ENCODE peak calls at places on chromosome 19, in ten cellular contexts. M, K, V, P, R, T, X, J, L and F are unnamed samples.

GRCh38 chr19:23222998-23223652 is 27.1 kb downstream of the ZNF724 start:
- DNase-seq in M (no peak), K (no peak), V (no peak), P (no peak), R (no peak), T (no peak), X (no peak), J (no peak), L (no peak), F (no peak)

GRCh38 chr19:38290631-38291147 is 13.4 kb upstream of the C19orf33 start:
- DNase-seq in M (no peak), K (peak), V (no peak), P (no peak), R (no peak), T (no peak), X (no peak), J (peak), L (no peak), F (peak)

GRCh38 chr19:40596608-40597328 is 4.4 kb upstream of the LTBP4 start:
- DNase-seq in M (no peak), K (peak), V (peak), P (no peak), R (no peak), T (peak), X (peak), J (peak), L (peak), F (no peak)

GRCh38 chr19:40104754-40105153 is 14.0 kb upstream of the ZNF780A start:
- DNase-seq in M (no peak), K (no peak), V (no peak), P (no peak), R (no peak), T (no peak), X (no peak), J (no peak), L (no peak), F (no peak)

GRCh38 chr19:43731346-43731745 is 15.5 kb downstream of the IRGC start:
- DNase-seq in M (no peak), K (no peak), V (no peak), P (no peak), R (no peak), T (no peak), X (no peak), J (no peak), L (no peak), F (no peak)

GRCh38 chr19:55016017-55016416 is 22.0 kb downstream of the GP6 start:
- DNase-seq in M (no peak), K (no peak), V (no peak), P (no peak), R (no peak), T (no peak), X (no peak), J (no peak), L (no peak), F (no peak)

GRCh38 chr19:38537071-38537847 is 80.5 kb downstream of the MAP4K1 start:
- DNase-seq in M (no peak), K (no peak), V (no peak), P (no peak), R (no peak), T (no peak), X (no peak), J (no peak), L (no peak), F (no peak)

GRCh38 chr19:10006335-10006708 is 4.0 kb downstream of the COL5A3 start:
- DNase-seq in M (no peak), K (peak), V (peak), P (no peak), R (peak), T (no peak), X (peak), J (no peak), L (peak), F (no peak)

GRCh38 chr19:54464624-54465266 is 1.2 kb upstream of the LENG9 start:
- DNase-seq in M (peak), K (peak), V (peak), P (peak), R (peak), T (peak), X (peak), J (peak), L (peak), F (no peak)

GRCh38 chr19:18452386-18452785 is 14.5 kb upstream of the ISYNA1 start:
- DNase-seq in M (no peak), K (no peak), V (no peak), P (no peak), R (no peak), T (no peak), X (no peak), J (no peak), L (no peak), F (no peak)

GRCh38 chr19:4007836-4008539 is 452 bp downstream of the PIAS4 start:
- DNase-seq in M (no peak), K (peak), V (peak), P (peak), R (peak), T (peak), X (no peak), J (peak), L (no peak), F (no peak)
- H3K27ac ChIP-seq in M (peak), K (peak), V (peak), P (no peak), R (peak), T (peak), X (peak), J (peak), L (peak), F (no peak)

GRCh38 chr19:14650161-14650560 is 24.5 kb downstream of the ADGRE3 start:
- DNase-seq in M (no peak), K (no peak), V (no peak), P (no peak), R (no peak), T (no peak), X (no peak), J (no peak), L (no peak), F (no peak)
- H3K27ac ChIP-seq in M (no peak), K (no peak), V (no peak), P (no peak), R (no peak), T (no peak), X (no peak), J (no peak), L (no peak), F (no peak)

DNA sequence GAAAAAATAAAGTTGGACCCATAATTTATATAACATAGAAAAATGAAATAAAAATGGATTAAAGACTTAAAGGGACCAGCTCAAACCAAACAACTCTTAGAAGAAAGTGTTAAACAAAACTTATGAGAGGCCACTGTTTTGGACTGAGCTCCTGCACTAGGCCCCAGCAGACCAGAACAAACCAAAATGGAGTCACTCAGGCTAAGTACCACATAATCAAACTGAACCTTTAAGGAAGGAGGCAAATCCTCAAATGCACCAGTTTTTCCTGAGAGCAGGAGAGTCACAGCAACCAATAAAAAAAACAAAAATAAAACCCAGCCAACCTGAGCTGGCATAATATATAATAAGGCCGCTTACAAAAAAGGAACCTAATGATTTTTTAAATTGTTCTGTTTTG is 10.3 kb upstream of the OR10H1 start:
- DNase-seq in M (no peak), K (no peak), V (no peak), P (no peak), R (no peak), T (no peak), X (no peak), J (no peak), L (no peak), F (no peak)
- H3K27ac ChIP-seq in M (no peak), K (no peak), V (no peak), P (no peak), R (no peak), T (no peak), X (no peak), J (no peak), L (no peak), F (no peak)

DNA sequence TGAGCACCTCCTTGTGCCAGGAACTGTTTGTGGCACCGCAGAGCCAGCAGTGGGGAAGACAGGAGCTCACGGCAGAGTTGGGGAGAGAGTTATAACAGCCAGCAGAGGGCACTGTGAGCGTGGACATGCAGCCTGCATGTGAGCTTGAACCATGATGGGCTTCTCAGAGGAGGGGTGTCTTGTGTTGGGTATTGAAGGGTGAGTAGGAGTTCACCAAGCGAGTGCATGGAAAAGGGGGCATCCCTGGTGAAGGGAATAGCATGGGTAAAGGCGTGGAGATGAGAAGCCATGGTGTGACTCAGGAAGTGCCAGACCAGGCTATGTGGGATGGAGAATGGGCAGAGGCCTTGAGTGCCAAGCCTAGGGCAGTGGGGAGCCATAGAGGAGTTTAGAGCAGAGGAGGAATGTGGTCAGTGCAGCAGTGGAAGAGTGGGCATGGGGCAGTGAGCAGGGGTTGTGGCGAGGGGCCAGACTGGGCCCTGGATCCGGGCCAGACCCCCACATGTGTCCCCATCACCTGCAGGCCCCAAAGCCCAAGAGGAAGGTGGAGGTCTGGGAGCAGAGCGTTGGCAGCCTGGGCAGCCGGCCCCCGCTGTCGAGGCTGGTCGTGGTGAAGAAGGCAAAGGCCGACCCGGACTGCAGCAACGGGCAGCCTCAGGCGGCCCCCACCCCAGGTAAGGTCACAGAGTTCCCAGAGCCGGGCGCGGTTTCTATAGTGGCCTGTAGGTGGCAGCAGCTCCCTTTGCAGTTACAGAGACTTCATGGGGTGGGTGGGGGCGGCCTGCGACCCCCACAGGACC is 11.8 kb upstream of the SHD start:
- DNase-seq in M (no peak), K (peak), V (peak), P (peak), R (peak), T (peak), X (peak), J (peak), L (peak), F (no peak)
- H3K27ac ChIP-seq in M (no peak), K (no peak), V (no peak), P (no peak), R (no peak), T (peak), X (no peak), J (no peak), L (no peak), F (no peak)

DNA sequence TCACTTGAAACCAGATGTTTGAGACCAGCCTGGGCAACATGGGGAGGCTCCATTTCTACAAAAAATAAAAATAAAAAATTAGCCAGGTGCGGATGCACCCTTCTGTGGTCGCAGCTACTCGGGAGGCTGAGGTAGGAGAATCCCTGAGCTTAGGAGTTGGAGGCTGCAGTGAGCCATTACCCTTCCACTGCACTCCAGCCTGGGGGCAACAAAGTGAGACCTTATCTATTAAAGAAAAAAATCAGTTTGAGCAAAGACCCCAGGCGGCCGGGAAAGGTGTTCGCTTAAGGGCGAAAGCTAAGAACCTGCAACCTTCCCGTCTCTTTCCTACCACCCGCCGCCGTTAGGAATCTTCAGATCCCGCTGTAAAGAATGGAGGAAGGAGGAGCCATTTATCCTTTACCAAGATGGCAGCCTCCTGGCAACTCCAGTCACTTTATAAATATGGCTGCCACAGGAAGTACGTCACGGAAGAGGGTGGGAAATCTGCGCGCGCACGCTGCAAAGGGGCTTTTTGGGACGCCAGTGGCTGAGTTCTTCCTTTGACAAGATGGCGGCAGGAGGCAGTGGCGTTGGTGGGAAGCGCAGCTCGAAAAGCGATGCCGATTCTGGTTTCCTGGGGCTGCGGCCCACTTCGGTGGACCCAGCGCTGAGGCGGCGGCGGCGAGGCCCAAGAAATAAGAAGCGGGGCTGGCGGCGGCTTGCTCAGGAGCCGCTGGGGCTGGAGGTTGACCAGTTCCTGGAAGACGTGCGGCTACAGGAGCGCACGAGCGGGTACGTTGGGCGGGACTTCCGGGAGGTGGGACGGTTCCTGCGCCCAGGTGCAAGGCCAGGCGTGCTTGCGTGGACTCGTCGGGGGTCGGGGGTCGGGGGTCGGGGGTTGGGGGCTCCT is at the start of gene NOP53:
- DNase-seq in M (peak), K (peak), V (peak), P (peak), R (peak), T (peak), X (peak), J (peak), L (peak), F (peak)
- H3K27ac ChIP-seq in M (peak), K (peak), V (peak), P (peak), R (peak), T (peak), X (peak), J (peak), L (peak), F (peak)

DNA sequence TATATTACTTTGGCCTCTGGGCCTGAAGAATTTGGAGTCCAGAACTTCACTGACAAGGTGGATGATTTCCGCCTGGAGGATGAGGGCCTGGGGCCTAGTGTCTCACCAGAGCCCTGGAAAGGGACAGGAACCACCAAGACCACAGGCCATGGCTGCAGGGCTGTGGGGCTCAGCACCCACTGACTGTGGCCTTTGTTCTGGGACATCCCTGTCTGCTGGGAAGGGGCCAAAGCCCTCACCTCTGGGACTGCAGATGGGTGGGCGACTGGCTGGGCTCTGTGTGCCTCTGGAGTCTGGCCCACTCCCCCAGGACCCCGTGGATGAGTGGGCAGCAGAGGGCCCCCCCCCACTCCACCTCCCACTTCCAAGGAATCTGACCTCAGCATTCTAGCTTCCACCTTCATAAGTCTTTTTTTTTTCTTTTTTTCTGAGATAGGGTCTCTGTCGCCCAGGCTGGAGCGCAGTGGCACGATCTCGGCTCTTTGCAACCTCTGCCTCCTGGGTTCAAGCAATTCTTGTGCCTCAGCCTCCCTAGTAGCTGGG is 20.3 kb downstream of the CHST8 start:
- DNase-seq in M (no peak), K (no peak), V (no peak), P (no peak), R (no peak), T (no peak), X (no peak), J (no peak), L (no peak), F (no peak)
- H3K27ac ChIP-seq in M (no peak), K (no peak), V (no peak), P (no peak), R (no peak), T (no peak), X (no peak), J (no peak), L (no peak), F (no peak)

GRCh38 chr19:1830978-1831377 is 17.3 kb downstream of the REXO1 start:
- DNase-seq in M (no peak), K (no peak), V (no peak), P (no peak), R (no peak), T (no peak), X (no peak), J (no peak), L (no peak), F (no peak)
- H3K27ac ChIP-seq in M (no peak), K (peak), V (no peak), P (no peak), R (no peak), T (no peak), X (no peak), J (no peak), L (no peak), F (no peak)

GRCh38 chr19:8373867-8374813 is 10.2 kb downstream of the ANGPTL4 start:
- DNase-seq in M (no peak), K (peak), V (no peak), P (no peak), R (peak), T (no peak), X (no peak), J (no peak), L (no peak), F (no peak)
- H3K27ac ChIP-seq in M (peak), K (no peak), V (no peak), P (no peak), R (peak), T (no peak), X (peak), J (no peak), L (no peak), F (no peak)

GRCh38 chr19:58020129-58020528 is 13.7 kb upstream of the ZSCAN1 start:
- DNase-seq in M (no peak), K (no peak), V (no peak), P (no peak), R (no peak), T (no peak), X (no peak), J (no peak), L (no peak), F (no peak)

GRCh38 chr19:58021541-58022282 is 12.1 kb upstream of the ZSCAN1 start:
- DNase-seq in M (peak), K (peak), V (no peak), P (peak), R (peak), T (peak), X (no peak), J (peak), L (peak), F (no peak)

GRCh38 chr19:58020985-58021384 is 12.8 kb upstream of the ZSCAN1 start:
- DNase-seq in M (no peak), K (no peak), V (no peak), P (no peak), R (no peak), T (no peak), X (no peak), J (no peak), L (no peak), F (no peak)

GRCh38 chr19:58024661-58025060 is 9.2 kb upstream of the ZSCAN1 start:
- DNase-seq in M (no peak), K (no peak), V (no peak), P (no peak), R (no peak), T (no peak), X (no peak), J (no peak), L (no peak), F (no peak)

GRCh38 chr19:58022283-58022660 is 11.6 kb upstream of the ZSCAN1 start:
- DNase-seq in M (no peak), K (no peak), V (no peak), P (no peak), R (no peak), T (no peak), X (no peak), J (no peak), L (no peak), F (no peak)
- H3K27ac ChIP-seq in M (no peak), K (no peak), V (no peak), P (no peak), R (no peak), T (no peak), X (no peak), J (no peak), L (no peak), F (no peak)